ENCODE peak calls at places on chromosomes 3 and 15, in ten cellular contexts. S is gastrocnemius medialis; O is esophagus squamous epithelium; D is body of pancreas; H is GM23248; T is fibroblast of lung; Y is stomach; N is OCI-LY7; B is CD8-positive, alpha-beta memory T cell; Z is CD4-positive, CD25-positive, alpha-beta regulatory T cell. P is an unnamed sample. For H3K4me1, the result is how much of the 10 kb centered on the place peaks cover.

GRCh38 chr3:98797905-98798304 is 34.8 kb downstream of the ST3GAL6 start:
- DNase-seq in O (no peak), B (no peak), S (no peak), H (no peak), N (no peak), T (no peak), Y (no peak), D (no peak), Z (no peak), P (no peak)

GRCh38 chr3:163773136-163773535 is 1305.2 kb downstream of the SI start:
- DNase-seq in T (no peak), N (no peak), B (no peak), H (no peak), Y (no peak), D (no peak), Z (no peak), O (no peak), S (no peak), P (no peak)

GRCh38 chr3:64163755-64164148 is 61.5 kb downstream of the PRICKLE2 start:
- DNase-seq in Y (no peak), S (no peak), B (no peak), N (no peak), T (peak), D (no peak), Z (no peak), O (no peak), H (peak), P (no peak)

GRCh38 chr3:106349191-106349881 is 480.5 kb upstream of the CBLB start:
- DNase-seq in Z (no peak), D (no peak), N (no peak), B (no peak), Y (no peak), H (no peak), S (no peak), O (no peak), T (no peak), P (no peak)

GRCh38 chr15:61915640-61916039 is 144.6 kb downstream of the VPS13C start:
- DNase-seq in H (no peak), D (no peak), Y (no peak), O (no peak), Z (no peak), B (no peak), N (no peak), S (no peak), T (no peak), P (no peak)

GRCh38 chr3:5019411-5020261 is 40.4 kb downstream of the BHLHE40 start:
- DNase-seq in S (no peak), Y (peak), B (peak), O (no peak), Z (peak), N (no peak), H (peak), T (no peak), D (no peak), P (no peak)

GRCh38 chr3:177610677-177611654 is 413.7 kb upstream of the TBL1XR1 start:
- DNase-seq in H (no peak), Y (peak), T (peak), S (no peak), Z (no peak), D (peak), N (no peak), B (no peak), O (no peak), P (no peak)

GRCh38 chr3:145648396-145648795 is 512.6 kb downstream of the PLOD2 start:
- DNase-seq in H (no peak), Y (no peak), S (no peak), T (no peak), Z (no peak), N (no peak), D (no peak), O (no peak), B (no peak), P (no peak)

GRCh38 chr3:106208266-106208665 is 339.5 kb upstream of the CBLB start:
- DNase-seq in S (no peak), N (no peak), Z (no peak), T (peak), Y (no peak), H (peak), B (no peak), D (no peak), O (no peak), P (no peak)

GRCh38 chr3:102141096-102141912 is 292.0 kb downstream of the NFKBIZ start:
- DNase-seq in Z (no peak), D (no peak), H (no peak), B (no peak), N (no peak), S (no peak), Y (no peak), O (no peak), T (peak), P (no peak)

GRCh38 chr3:155065537-155065936 is 14.6 kb upstream of the MME start:
- DNase-seq in S (peak), O (no peak), T (peak), H (peak), Y (no peak), Z (no peak), N (no peak), D (no peak), B (no peak), P (no peak)

GRCh38 chr3:88239870-88240269 is 90.1 kb downstream of the C3orf38 start:
- DNase-seq in Z (no peak), T (no peak), H (no peak), S (no peak), N (no peak), Y (no peak), D (no peak), B (no peak), O (no peak), P (no peak)

GRCh38 chr3:18780941-18781340 is 355.8 kb upstream of the SATB1 start:
- DNase-seq in T (no peak), B (no peak), D (no peak), N (no peak), Z (no peak), Y (no peak), S (no peak), O (no peak), H (no peak), P (no peak)

GRCh38 chr3:192077795-192078497 is 617.0 kb downstream of the PYDC2 start:
- DNase-seq in H (no peak), Z (no peak), B (no peak), D (no peak), O (no peak), N (no peak), S (no peak), T (no peak), Y (no peak), P (no peak)

GRCh38 chr3:138125548-138126221 is 6.5 kb downstream of the A4GNT start:
- DNase-seq in S (no peak), N (no peak), H (peak), Z (no peak), T (peak), D (no peak), Y (no peak), B (no peak), O (no peak), P (no peak)

GRCh38 chr15:57516327-57517026 is 75.2 kb upstream of the MYZAP start:
- DNase-seq in T (no peak), D (no peak), Z (no peak), S (no peak), H (no peak), B (no peak), N (no peak), Y (no peak), O (no peak), P (no peak)

GRCh38 chr3:13579089-13579488 is 30.2 kb downstream of the FBLN2 start:
- DNase-seq in O (no peak), D (no peak), S (no peak), Y (no peak), H (peak), T (peak), Z (no peak), B (no peak), N (no peak), P (no peak)

GRCh38 chr3:114404590-114404989 is 110.8 kb downstream of the TIGIT start:
- DNase-seq in N (no peak), O (no peak), Y (no peak), B (no peak), D (no peak), T (no peak), S (no peak), Z (no peak), H (peak), P (no peak)

GRCh38 chr15:89171136-89172072 is 50.0 kb downstream of the RLBP1 start:
- DNase-seq in Z (no peak), T (peak), B (peak), S (peak), Y (peak), O (no peak), D (peak), N (peak), H (peak), P (peak)

GRCh38 chr15:31371520-31372240 is 45.0 kb downstream of the KLF13 start:
- DNase-seq in N (no peak), Y (no peak), H (no peak), O (no peak), Z (no peak), T (no peak), B (no peak), D (no peak), S (no peak), P (no peak)

GRCh38 chr15:101269479-101270223 is 7.6 kb downstream of the SELENOS start:
- DNase-seq in B (no peak), Z (no peak), T (no peak), O (no peak), D (no peak), H (peak), S (no peak), Y (no peak), N (no peak), P (no peak)

GRCh38 chr3:122572940-122573412 is 4.5 kb upstream of the PARP15 start:
- DNase-seq in O (no peak), Z (no peak), T (peak), B (peak), S (peak), H (peak), N (peak), Y (peak), D (no peak), P (peak)

GRCh38 chr3:64264491-64265109 is 39.3 kb upstream of the PRICKLE2 start:
- DNase-seq in B (no peak), Z (no peak), S (no peak), O (no peak), N (no peak), H (peak), D (no peak), T (peak), Y (no peak), P (no peak)

GRCh38 chr3:126468028-126468891 is 7.4 kb downstream of the ZXDC start:
- DNase-seq in N (no peak), D (no peak), O (no peak), Z (no peak), Y (no peak), S (peak), T (no peak), H (peak), B (no peak), P (no peak)

GRCh38 chr3:129123314-129124060 is 1.9 kb upstream of the RAB43 start:
- DNase-seq in S (no peak), N (peak), T (peak), B (peak), Y (no peak), D (no peak), Z (peak), O (no peak), H (peak), P (peak)

GRCh38 chr15:78651007-78651406 is 10.0 kb upstream of the CHRNB4 start:
- DNase-seq in B (no peak), S (no peak), Y (no peak), Z (no peak), T (no peak), D (no peak), O (no peak), H (no peak), N (no peak), P (no peak)

GRCh38 chr15:70017025-70017424 is 80.7 kb downstream of the TLE3 start:
- DNase-seq in H (no peak), O (no peak), Z (no peak), D (no peak), Y (no peak), S (no peak), N (no peak), T (no peak), B (no peak), P (no peak)
- H3K4me1 ChIP-seq in H (under half), O (under half), Z (under half), D (under half), Y (under half), S (under half), N (half or more), T (under half), B (under half), P (half or more)

GRCh38 chr3:32568953-32569352 is 1.7 kb downstream of the DYNC1LI1 start:
- DNase-seq in B (no peak), D (no peak), O (no peak), N (no peak), T (no peak), H (peak), Z (no peak), S (no peak), Y (no peak), P (no peak)
- H3K4me3 ChIP-seq in B (no peak), D (no peak), O (peak), N (peak), T (peak), H (peak), Z (peak), S (peak), Y (peak), P (peak)

GRCh38 chr15:35696767-35697231 is 150.8 kb upstream of the DPH6 start:
- DNase-seq in Y (no peak), T (peak), D (no peak), B (no peak), Z (no peak), N (no peak), H (peak), O (no peak), S (no peak), P (no peak)
- H3K4me1 ChIP-seq in Y (under half), T (under half), D (under half), B (under half), Z (under half), N (under half), H (under half), O (under half), S (under half), P (under half)

GRCh38 chr3:54357307-54357706 is 235.0 kb downstream of the CACNA2D3 start:
- DNase-seq in Z (no peak), O (no peak), H (no peak), S (no peak), N (no peak), D (no peak), T (no peak), Y (no peak), B (no peak), P (no peak)

GRCh38 chr3:54358969-54359648 is 236.8 kb downstream of the CACNA2D3 start:
- DNase-seq in D (no peak), S (peak), O (no peak), Y (no peak), N (no peak), T (no peak), Z (no peak), H (no peak), B (no peak), P (no peak)

GRCh38 chr3:54360320-54360719 is 238.0 kb downstream of the CACNA2D3 start:
- DNase-seq in Y (no peak), B (no peak), D (no peak), H (no peak), O (no peak), Z (no peak), S (no peak), N (no peak), T (no peak), P (no peak)

GRCh38 chr3:54356299-54357037 is 234.1 kb downstream of the CACNA2D3 start:
- DNase-seq in T (no peak), B (no peak), O (no peak), Z (no peak), H (peak), S (peak), D (no peak), N (no peak), Y (no peak), P (no peak)

GRCh38 chr3:54358327-54358726 is 236.0 kb downstream of the CACNA2D3 start:
- DNase-seq in N (no peak), Z (no peak), S (peak), Y (no peak), B (no peak), O (no peak), D (no peak), T (no peak), H (peak), P (no peak)
- H3K4me3 ChIP-seq in N (no peak), Z (no peak), S (no peak), Y (no peak), B (no peak), O (no peak), D (no peak), T (no peak), H (no peak), P (no peak)